ENCODE peak calls at places on chromosomes 13 and 19, in eight cellular contexts. Y is psoas muscle, D is vagina, L is WTC11, C is activated B cell treated with CpG ODN at 0.5 μM for 24 hours, K is cardiac muscle cell, E is adrenal gland, Z is fibroblast of lung. H is an unnamed sample.

GRCh38 chr19:28024920-28025319 is 1188.0 kb downstream of the UQCRFS1 start:
- DNase-seq in Y (no peak), D (no peak), L (no peak), C (no peak), K (no peak), E (no peak), Z (no peak), H (no peak)

GRCh38 chr19:16207063-16207462 is 9.4 kb downstream of the AP1M1 start:
- DNase-seq in Y (no peak), D (no peak), L (peak), C (no peak), K (no peak), E (peak), Z (no peak), H (no peak)

GRCh38 chr13:112441779-112442310 is 65.7 kb downstream of the SPACA7 start:
- DNase-seq in Y (no peak), D (no peak), L (no peak), C (no peak), K (no peak), E (no peak), Z (no peak), H (no peak)

GRCh38 chr19:4722671-4723464 is 774 bp downstream of the DPP9 start:
- DNase-seq in Y (no peak), D (no peak), L (no peak), C (peak), K (no peak), E (peak), Z (peak), H (peak)

GRCh38 chr19:27770095-27770494 is 1442.9 kb downstream of the UQCRFS1 start:
- DNase-seq in Y (no peak), D (no peak), L (no peak), C (no peak), K (no peak), E (no peak), Z (no peak), H (no peak)

GRCh38 chr13:74870865-74871264 is 611.1 kb downstream of the TBC1D4 start:
- DNase-seq in Y (no peak), D (no peak), L (no peak), C (no peak), K (no peak), E (no peak), Z (peak), H (peak)

GRCh38 chr19:51708811-51709210 is 15.0 kb downstream of the HAS1 start:
- DNase-seq in Y (no peak), D (no peak), L (no peak), C (no peak), K (no peak), E (no peak), Z (no peak), H (no peak)

GRCh38 chr19:13150919-13151604 is 851 bp downstream of the IER2 start:
- DNase-seq in Y (no peak), D (no peak), L (no peak), C (peak), K (peak), E (peak), Z (no peak), H (no peak)

GRCh38 chr13:76380436-76381065 is 505.7 kb downstream of the KCTD12 start:
- DNase-seq in Y (no peak), D (no peak), L (no peak), C (no peak), K (no peak), E (no peak), Z (peak), H (no peak)

GRCh38 chr13:112529216-112529615 is 58.7 kb downstream of the TUBGCP3 start:
- DNase-seq in Y (no peak), D (no peak), L (no peak), C (no peak), K (no peak), E (no peak), Z (no peak), H (no peak)

GRCh38 chr13:104648291-104648690 is 1582.1 kb upstream of the SLC10A2 start:
- DNase-seq in Y (no peak), D (no peak), L (no peak), C (no peak), K (no peak), E (no peak), Z (no peak), H (peak)

GRCh38 chr19:37361994-37362393 is 8.9 kb upstream of the ZNF527 start:
- DNase-seq in Y (no peak), D (no peak), L (no peak), C (no peak), K (no peak), E (no peak), Z (no peak), H (no peak)

GRCh38 chr19:36266375-36266961 is 51.6 kb downstream of the ZNF146 start:
- DNase-seq in Y (peak), D (no peak), L (no peak), C (no peak), K (no peak), E (no peak), Z (no peak), H (no peak)

GRCh38 chr13:94390881-94391280 is 88.6 kb downstream of the DCT start:
- DNase-seq in Y (no peak), D (no peak), L (no peak), C (no peak), K (no peak), E (no peak), Z (no peak), H (no peak)

GRCh38 chr13:111904701-111905608 is 162.0 kb upstream of the SOX1 start:
- DNase-seq in Y (no peak), D (peak), L (peak), C (no peak), K (no peak), E (no peak), Z (no peak), H (no peak)

GRCh38 chr13:47454986-47455385 is 546.1 kb downstream of the SUCLA2 start:
- DNase-seq in Y (no peak), D (no peak), L (no peak), C (no peak), K (no peak), E (no peak), Z (peak), H (peak)

GRCh38 chr13:24097064-24097463 is 63.5 kb upstream of the SPATA13 start:
- DNase-seq in Y (no peak), D (no peak), L (no peak), C (no peak), K (no peak), E (peak), Z (peak), H (peak)

GRCh38 chr19:29844891-29845575 is 33.2 kb downstream of the CCNE1 start:
- DNase-seq in Y (peak), D (no peak), L (peak), C (peak), K (peak), E (peak), Z (peak), H (peak)

GRCh38 chr19:36257512-36257876 is 42.6 kb downstream of the ZNF146 start:
- DNase-seq in Y (peak), D (no peak), L (peak), C (no peak), K (no peak), E (peak), Z (no peak), H (no peak)

GRCh38 chr19:53977429-53977990 is 13.9 kb upstream of the CACNG6 start:
- DNase-seq in Y (peak), D (no peak), L (peak), C (peak), K (peak), E (peak), Z (peak), H (peak)

GRCh38 chr19:38793186-38793585 is 4.2 kb downstream of the LGALS7B start:
- DNase-seq in Y (no peak), D (no peak), L (no peak), C (no peak), K (no peak), E (no peak), Z (peak), H (peak)

GRCh38 chr13:63198076-63198475 is 1782.4 kb upstream of the PCDH20 start:
- DNase-seq in Y (no peak), D (no peak), L (no peak), C (no peak), K (no peak), E (no peak), Z (peak), H (no peak)

GRCh38 chr19:47343194-47343802 is 5.8 kb upstream of the DHX34 start:
- DNase-seq in Y (no peak), D (no peak), L (no peak), C (no peak), K (no peak), E (no peak), Z (no peak), H (no peak)

GRCh38 chr13:100517135-100517534 is 71.5 kb downstream of the GGACT start:
- DNase-seq in Y (no peak), D (no peak), L (no peak), C (no peak), K (no peak), E (no peak), Z (no peak), H (no peak)

GRCh38 chr19:48102870-48103751 is 7.5 kb downstream of the PLA2G4C start:
- DNase-seq in Y (no peak), D (no peak), L (peak), C (no peak), K (peak), E (no peak), Z (peak), H (peak)

GRCh38 chr13:29572575-29572974 is 22.9 kb downstream of the SLC7A1 start:
- DNase-seq in Y (no peak), D (no peak), L (no peak), C (no peak), K (no peak), E (no peak), Z (no peak), H (no peak)

GRCh38 chr19:55446060-55446459 is 3.0 kb upstream of the SHISA7 start:
- DNase-seq in Y (no peak), D (no peak), L (no peak), C (no peak), K (no peak), E (no peak), Z (no peak), H (peak)

DNA sequence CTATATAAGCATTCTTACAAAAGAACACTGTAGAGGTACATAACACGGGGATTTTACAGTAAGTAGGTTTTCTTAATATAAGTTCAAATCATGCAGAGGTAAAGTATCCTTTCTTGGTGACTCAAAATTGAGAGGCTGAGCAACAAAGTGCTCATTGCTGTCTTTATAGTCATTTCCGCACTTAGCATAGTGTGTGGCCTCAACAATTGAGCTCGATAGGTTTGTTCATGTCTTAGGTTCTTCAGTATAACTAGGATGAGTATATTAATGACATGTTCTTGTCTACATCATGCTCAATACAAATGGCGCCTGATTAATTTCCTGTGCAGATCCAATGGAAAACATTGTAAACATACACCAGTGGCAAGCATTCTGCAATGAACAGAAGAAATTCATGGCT is 1.4 kb downstream of the WDFY2 start:
- DNase-seq in Y (no peak), D (no peak), L (no peak), C (no peak), K (no peak), E (no peak), Z (no peak), H (peak)
- TF ChIP-seq CTCF in Y (no peak), D (no peak), L (no peak), C (no peak), K (no peak), E (no peak), Z (no peak), H (no peak)

GRCh38 chr13:60134376-60134775 is 29.4 kb downstream of the DIAPH3 start:
- DNase-seq in Y (no peak), D (no peak), L (peak), C (no peak), K (peak), E (no peak), Z (peak), H (no peak)
- TF ChIP-seq CTCF in Y (no peak), D (no peak), L (no peak), C (no peak), K (peak), E (no peak), Z (peak), H (no peak)

GRCh38 chr13:36447501-36447900 is 15.2 kb downstream of the CCNA1 start:
- DNase-seq in Y (no peak), D (no peak), L (no peak), C (no peak), K (no peak), E (no peak), Z (peak), H (no peak)
- TF ChIP-seq CTCF in Y (no peak), D (no peak), L (no peak), C (no peak), K (no peak), E (no peak), Z (no peak), H (no peak)

GRCh38 chr13:45341799-45342584 is 1.0 kb upstream of the TPT1 start:
- DNase-seq in Y (peak), D (no peak), L (no peak), C (no peak), K (peak), E (peak), Z (peak), H (peak)
- TF ChIP-seq CTCF in Y (no peak), D (no peak), L (no peak), C (no peak), K (no peak), E (no peak), Z (no peak), H (no peak)

GRCh38 chr13:30789360-30789862 is 54.1 kb downstream of the ALOX5AP start:
- DNase-seq in Y (no peak), D (no peak), L (no peak), C (no peak), K (no peak), E (no peak), Z (no peak), H (no peak)

GRCh38 chr13:30790592-30790991 is 55.2 kb downstream of the ALOX5AP start:
- DNase-seq in Y (no peak), D (no peak), L (no peak), C (no peak), K (no peak), E (no peak), Z (no peak), H (no peak)

GRCh38 chr13:30796132-30796832 is 60.9 kb downstream of the ALOX5AP start:
- DNase-seq in Y (no peak), D (no peak), L (no peak), C (no peak), K (no peak), E (peak), Z (peak), H (peak)

GRCh38 chr13:30791354-30791921 is 56.1 kb downstream of the ALOX5AP start:
- DNase-seq in Y (no peak), D (no peak), L (no peak), C (no peak), K (no peak), E (no peak), Z (peak), H (no peak)

GRCh38 chr13:30792257-30793000 is 57.1 kb downstream of the ALOX5AP start:
- DNase-seq in Y (peak), D (no peak), L (no peak), C (no peak), K (no peak), E (peak), Z (peak), H (peak)
- TF ChIP-seq CTCF in Y (peak), D (peak), L (no peak), C (no peak), K (peak), E (peak), Z (peak), H (peak)

GRCh38 chr19:7242601-7243258 is 51.5 kb downstream of the INSR start:
- DNase-seq in Y (no peak), D (no peak), L (no peak), C (no peak), K (no peak), E (peak), Z (peak), H (peak)
- TF ChIP-seq CTCF in Y (no peak), D (no peak), L (no peak), C (no peak), K (no peak), E (peak), Z (no peak), H (no peak)

H was measured in MCF 10A.